ENCODE peak calls at places on chromosomes 13 and 19, in eight cellular contexts. One of them, this sample, is unnamed.
A peak's percentile ranks its signal among the peaks of the same experiment; 100 is the strongest.

GRCh38 chr19:18718846-18719458 is 35.5 kb downstream of the CRTC1 start:
- DNase-seq in astrocyte: no peak
- DNase-seq in CD8-positive, alpha-beta T cell: no peak
- DNase-seq in AG09309: no peak
- DNase-seq in PC-3: no peak
- DNase-seq in H1: no peak
- DNase-seq in fibroblast of pulmonary artery: no peak
- DNase-seq in right atrium auricular region: no peak
- DNase-seq in this sample: no peak

GRCh38 chr13:40087021-40088002 is 431.9 kb downstream of the COG6 start:
- DNase-seq in astrocyte: no peak
- DNase-seq in CD8-positive, alpha-beta T cell: no peak
- DNase-seq in AG09309: no peak
- DNase-seq in PC-3: peak; percentile 14
- DNase-seq in H1: no peak
- DNase-seq in fibroblast of pulmonary artery: no peak
- DNase-seq in right atrium auricular region: peak; percentile 42
- DNase-seq in this sample: peak; percentile 91

GRCh38 chr13:72168126-72168525 is 301.1 kb upstream of the DACH1 start:
- DNase-seq in astrocyte: no peak
- DNase-seq in CD8-positive, alpha-beta T cell: no peak
- DNase-seq in AG09309: no peak
- DNase-seq in PC-3: no peak
- DNase-seq in H1: no peak
- DNase-seq in fibroblast of pulmonary artery: no peak
- DNase-seq in right atrium auricular region: no peak
- DNase-seq in this sample: no peak

GRCh38 chr13:80226645-80227044 is 114.3 kb downstream of the SPRY2 start:
- DNase-seq in astrocyte: no peak
- DNase-seq in CD8-positive, alpha-beta T cell: no peak
- DNase-seq in AG09309: no peak
- DNase-seq in PC-3: no peak
- DNase-seq in H1: no peak
- DNase-seq in fibroblast of pulmonary artery: no peak
- DNase-seq in right atrium auricular region: no peak
- DNase-seq in this sample: no peak

GRCh38 chr13:29081036-29081435 is 260.9 kb downstream of the MTUS2 start:
- DNase-seq in astrocyte: no peak
- DNase-seq in CD8-positive, alpha-beta T cell: no peak
- DNase-seq in AG09309: no peak
- DNase-seq in PC-3: no peak
- DNase-seq in H1: no peak
- DNase-seq in fibroblast of pulmonary artery: no peak
- DNase-seq in right atrium auricular region: no peak
- DNase-seq in this sample: no peak

GRCh38 chr19:17947815-17948473 is 15.1 kb downstream of the CCDC124 start:
- DNase-seq in astrocyte: peak; percentile 59
- DNase-seq in CD8-positive, alpha-beta T cell: peak; percentile 95
- DNase-seq in AG09309: peak; percentile 46
- DNase-seq in PC-3: peak; percentile 95
- DNase-seq in H1: peak; percentile 87
- DNase-seq in fibroblast of pulmonary artery: peak; percentile 94
- DNase-seq in right atrium auricular region: peak; percentile 87
- DNase-seq in this sample: peak; percentile 90

GRCh38 chr19:48745208-48745995 is 1.3 kb downstream of the IZUMO1 start:
- DNase-seq in astrocyte: peak; percentile 31
- DNase-seq in CD8-positive, alpha-beta T cell: peak; percentile 58
- DNase-seq in AG09309: no peak
- DNase-seq in PC-3: peak; percentile 63
- DNase-seq in H1: no peak
- DNase-seq in fibroblast of pulmonary artery: peak; percentile 72
- DNase-seq in right atrium auricular region: peak; percentile 67
- DNase-seq in this sample: peak; percentile 74

GRCh38 chr13:28357247-28357825 is 137.6 kb downstream of the FLT1 start:
- DNase-seq in astrocyte: no peak
- DNase-seq in CD8-positive, alpha-beta T cell: no peak
- DNase-seq in AG09309: no peak
- DNase-seq in PC-3: peak; percentile 5
- DNase-seq in H1: no peak
- DNase-seq in fibroblast of pulmonary artery: no peak
- DNase-seq in right atrium auricular region: no peak
- DNase-seq in this sample: no peak

GRCh38 chr13:85997587-85997986 is 198.4 kb upstream of the SLITRK6 start:
- DNase-seq in astrocyte: no peak
- DNase-seq in CD8-positive, alpha-beta T cell: no peak
- DNase-seq in AG09309: no peak
- DNase-seq in PC-3: no peak
- DNase-seq in H1: no peak
- DNase-seq in fibroblast of pulmonary artery: peak; percentile 54
- DNase-seq in right atrium auricular region: no peak
- DNase-seq in this sample: peak; percentile 74

GRCh38 chr19:30719189-30719990 is 347.2 kb downstream of the ZNF536 start:
- DNase-seq in astrocyte: peak; percentile 8
- DNase-seq in CD8-positive, alpha-beta T cell: no peak
- DNase-seq in AG09309: no peak
- DNase-seq in PC-3: no peak
- DNase-seq in H1: no peak
- DNase-seq in fibroblast of pulmonary artery: peak; percentile 13
- DNase-seq in right atrium auricular region: peak; percentile 64
- DNase-seq in this sample: peak; percentile 23

GRCh38 chr13:27018230-27018875 is 153.3 kb downstream of the USP12 start:
- DNase-seq in astrocyte: no peak
- DNase-seq in CD8-positive, alpha-beta T cell: no peak
- DNase-seq in AG09309: no peak
- DNase-seq in PC-3: no peak
- DNase-seq in H1: no peak
- DNase-seq in fibroblast of pulmonary artery: no peak
- DNase-seq in right atrium auricular region: no peak
- DNase-seq in this sample: no peak

GRCh38 chr19:5560156-5560555 is 7.6 kb downstream of the TINCR start:
- DNase-seq in astrocyte: no peak
- DNase-seq in CD8-positive, alpha-beta T cell: no peak
- DNase-seq in AG09309: no peak
- DNase-seq in PC-3: no peak
- DNase-seq in H1: no peak
- DNase-seq in fibroblast of pulmonary artery: no peak
- DNase-seq in right atrium auricular region: no peak
- DNase-seq in this sample: no peak

GRCh38 chr19:5561559-5561958 is 6.2 kb downstream of the TINCR start:
- DNase-seq in astrocyte: no peak
- DNase-seq in CD8-positive, alpha-beta T cell: no peak
- DNase-seq in AG09309: no peak
- DNase-seq in PC-3: peak; percentile 55
- DNase-seq in H1: no peak
- DNase-seq in fibroblast of pulmonary artery: no peak
- DNase-seq in right atrium auricular region: no peak
- DNase-seq in this sample: no peak

GRCh38 chr19:5563008-5563431 is 4.7 kb downstream of the TINCR start:
- DNase-seq in astrocyte: no peak
- DNase-seq in CD8-positive, alpha-beta T cell: no peak
- DNase-seq in AG09309: no peak
- DNase-seq in PC-3: no peak
- DNase-seq in H1: no peak
- DNase-seq in fibroblast of pulmonary artery: no peak
- DNase-seq in right atrium auricular region: no peak
- DNase-seq in this sample: no peak

GRCh38 chr19:5563941-5564612 is 3.7 kb downstream of the TINCR start:
- DNase-seq in astrocyte: no peak
- DNase-seq in CD8-positive, alpha-beta T cell: no peak
- DNase-seq in AG09309: no peak
- DNase-seq in PC-3: peak; percentile 58
- DNase-seq in H1: no peak
- DNase-seq in fibroblast of pulmonary artery: peak; percentile 23
- DNase-seq in right atrium auricular region: no peak
- DNase-seq in this sample: peak; percentile 87

DNA sequence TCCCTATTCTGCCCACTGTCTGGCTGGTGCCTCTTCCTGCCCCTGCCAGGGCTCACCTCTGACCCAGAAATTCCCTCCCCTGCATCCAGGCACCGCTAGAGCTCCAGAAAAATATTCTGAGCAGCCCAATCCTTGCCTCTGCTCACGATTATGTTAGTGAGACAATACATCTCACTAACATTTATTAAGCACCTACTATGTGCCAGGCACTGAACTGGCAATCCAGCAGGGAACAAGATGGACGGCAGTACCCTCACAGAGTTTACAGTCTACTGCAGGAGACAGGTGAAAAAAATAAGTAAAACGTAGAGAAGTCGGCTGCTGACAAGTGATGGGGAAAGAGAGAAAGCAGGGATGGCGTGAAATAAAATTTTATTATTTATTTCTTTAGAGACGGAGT is 5.5 kb downstream of the TINCR start:
- DNase-seq in astrocyte: no peak
- DNase-seq in CD8-positive, alpha-beta T cell: no peak
- DNase-seq in AG09309: no peak
- DNase-seq in PC-3: no peak
- DNase-seq in H1: no peak
- DNase-seq in fibroblast of pulmonary artery: no peak
- DNase-seq in right atrium auricular region: no peak
- DNase-seq in this sample: no peak
- TF ChIP-seq CTCF in astrocyte: no peak
- TF ChIP-seq CTCF in CD8-positive, alpha-beta T cell: no peak
- TF ChIP-seq CTCF in AG09309: no peak
- TF ChIP-seq CTCF in PC-3: no peak
- TF ChIP-seq CTCF in H1: no peak
- TF ChIP-seq CTCF in fibroblast of pulmonary artery: no peak
- TF ChIP-seq CTCF in right atrium auricular region: no peak
- TF ChIP-seq CTCF in this sample: no peak

GRCh38 chr13:112005925-112006324 is 61.0 kb upstream of the SOX1 start:
- DNase-seq in astrocyte: no peak
- DNase-seq in CD8-positive, alpha-beta T cell: no peak
- DNase-seq in AG09309: no peak
- DNase-seq in PC-3: no peak
- DNase-seq in H1: no peak
- DNase-seq in fibroblast of pulmonary artery: no peak
- DNase-seq in right atrium auricular region: no peak
- DNase-seq in this sample: no peak

GRCh38 chr13:111999352-111999751 is 67.6 kb upstream of the SOX1 start:
- DNase-seq in astrocyte: no peak
- DNase-seq in CD8-positive, alpha-beta T cell: no peak
- DNase-seq in AG09309: no peak
- DNase-seq in PC-3: no peak
- DNase-seq in H1: no peak
- DNase-seq in fibroblast of pulmonary artery: no peak
- DNase-seq in right atrium auricular region: no peak
- DNase-seq in this sample: no peak

GRCh38 chr13:112001571-112001970 is 65.4 kb upstream of the SOX1 start:
- DNase-seq in astrocyte: no peak
- DNase-seq in CD8-positive, alpha-beta T cell: no peak
- DNase-seq in AG09309: no peak
- DNase-seq in PC-3: no peak
- DNase-seq in H1: no peak
- DNase-seq in fibroblast of pulmonary artery: no peak
- DNase-seq in right atrium auricular region: no peak
- DNase-seq in this sample: no peak

GRCh38 chr13:112000888-112001287 is 66.1 kb upstream of the SOX1 start:
- DNase-seq in astrocyte: no peak
- DNase-seq in CD8-positive, alpha-beta T cell: no peak
- DNase-seq in AG09309: no peak
- DNase-seq in PC-3: no peak
- DNase-seq in H1: no peak
- DNase-seq in fibroblast of pulmonary artery: no peak
- DNase-seq in right atrium auricular region: no peak
- DNase-seq in this sample: no peak
- H3K4me3 ChIP-seq in astrocyte: no peak overlapping the region
- H3K4me3 ChIP-seq in CD8-positive, alpha-beta T cell: no peak overlapping the region
- H3K4me3 ChIP-seq in AG09309: no peak overlapping the region
- H3K4me3 ChIP-seq in PC-3: no peak overlapping the region
- H3K4me3 ChIP-seq in H1: no peak overlapping the region
- H3K4me3 ChIP-seq in fibroblast of pulmonary artery: no peak overlapping the region
- H3K4me3 ChIP-seq in right atrium auricular region: no peak overlapping the region
- H3K4me3 ChIP-seq in this sample: no peak overlapping the region

GRCh38 chr19:46369817-46370216 is 22.9 kb downstream of the PPP5C start:
- DNase-seq in astrocyte: no peak
- DNase-seq in CD8-positive, alpha-beta T cell: no peak
- DNase-seq in AG09309: no peak
- DNase-seq in PC-3: peak; percentile 83
- DNase-seq in H1: no peak
- DNase-seq in fibroblast of pulmonary artery: no peak
- DNase-seq in right atrium auricular region: no peak
- DNase-seq in this sample: peak; percentile 95

GRCh38 chr19:46373573-46374359 is 26.9 kb downstream of the PPP5C start:
- DNase-seq in astrocyte: peak; percentile 55
- DNase-seq in CD8-positive, alpha-beta T cell: no peak
- DNase-seq in AG09309: no peak
- DNase-seq in PC-3: peak; percentile 95
- DNase-seq in H1: peak; percentile 62
- DNase-seq in fibroblast of pulmonary artery: peak; percentile 31
- DNase-seq in right atrium auricular region: no peak
- DNase-seq in this sample: peak; percentile 99

GRCh38 chr19:46374526-46375475 is 27.9 kb downstream of the PPP5C start:
- DNase-seq in astrocyte: no peak
- DNase-seq in CD8-positive, alpha-beta T cell: no peak
- DNase-seq in AG09309: no peak
- DNase-seq in PC-3: no peak
- DNase-seq in H1: no peak
- DNase-seq in fibroblast of pulmonary artery: no peak
- DNase-seq in right atrium auricular region: no peak
- DNase-seq in this sample: no peak

GRCh38 chr19:46371371-46371901 is 24.5 kb downstream of the PPP5C start:
- DNase-seq in astrocyte: no peak
- DNase-seq in CD8-positive, alpha-beta T cell: no peak
- DNase-seq in AG09309: no peak
- DNase-seq in PC-3: no peak
- DNase-seq in H1: no peak
- DNase-seq in fibroblast of pulmonary artery: peak; percentile 39
- DNase-seq in right atrium auricular region: no peak
- DNase-seq in this sample: peak; percentile 39

DNA sequence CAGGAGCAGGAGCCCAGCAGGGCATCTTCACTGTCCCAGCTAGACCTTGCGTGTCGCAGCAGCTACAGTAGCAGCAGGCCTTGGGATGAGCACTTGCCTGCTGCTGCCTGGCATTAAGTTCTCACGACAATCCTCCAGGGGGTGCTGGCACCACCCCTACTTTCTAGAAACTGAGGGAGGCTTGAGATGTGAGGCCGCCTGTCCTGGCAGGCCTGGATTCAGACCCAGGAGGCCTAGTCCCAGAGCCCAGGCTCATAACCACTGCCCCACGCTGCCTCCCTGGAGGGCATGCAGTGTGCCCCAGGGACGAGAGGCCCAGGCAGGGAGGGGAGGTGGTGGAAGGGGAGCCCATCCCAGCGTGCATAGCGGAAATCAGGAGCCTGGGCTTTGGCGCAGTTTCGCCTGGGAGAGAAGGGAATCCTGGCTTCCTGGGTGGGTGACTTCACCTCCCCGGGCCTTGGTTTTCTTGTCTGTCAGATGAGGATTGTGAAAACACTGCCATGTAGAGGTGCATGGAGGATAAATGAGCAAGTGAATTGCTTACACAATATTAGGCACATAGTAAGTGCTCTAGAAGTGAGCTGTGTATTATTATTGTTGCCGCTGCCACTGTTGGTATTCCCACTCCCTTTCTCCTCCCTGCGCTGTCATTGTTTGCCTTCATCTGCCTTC is 26.1 kb downstream of the PPP5C start:
- DNase-seq in astrocyte: peak; percentile 47
- DNase-seq in CD8-positive, alpha-beta T cell: no peak
- DNase-seq in AG09309: no peak
- DNase-seq in PC-3: peak; percentile 5
- DNase-seq in H1: no peak
- DNase-seq in fibroblast of pulmonary artery: peak; percentile 66
- DNase-seq in right atrium auricular region: no peak
- DNase-seq in this sample: peak; percentile 94
- TF ChIP-seq CTCF in astrocyte: peak; percentile 18
- TF ChIP-seq CTCF in CD8-positive, alpha-beta T cell: no peak
- TF ChIP-seq CTCF in AG09309: peak; percentile 6
- TF ChIP-seq CTCF in PC-3: peak; percentile 47
- TF ChIP-seq CTCF in H1: peak; percentile 64
- TF ChIP-seq CTCF in fibroblast of pulmonary artery: peak; percentile 38
- TF ChIP-seq CTCF in right atrium auricular region: no peak
- TF ChIP-seq CTCF in this sample: peak; percentile 55

GRCh38 chr19:34482380-34483250 is 1.1 kb downstream of the WTIP start:
- DNase-seq in astrocyte: peak; percentile 46
- DNase-seq in CD8-positive, alpha-beta T cell: no peak
- DNase-seq in AG09309: no peak
- DNase-seq in PC-3: no peak
- DNase-seq in H1: no peak
- DNase-seq in fibroblast of pulmonary artery: peak; percentile 46
- DNase-seq in right atrium auricular region: no peak
- DNase-seq in this sample: peak; percentile 51
- H3K4me3 ChIP-seq in astrocyte: peak overlapping the region; percentile 71
- H3K4me3 ChIP-seq in CD8-positive, alpha-beta T cell: no peak overlapping the region
- H3K4me3 ChIP-seq in AG09309: peak overlapping the region; percentile 95
- H3K4me3 ChIP-seq in PC-3: peak overlapping the region; percentile 62
- H3K4me3 ChIP-seq in H1: peak overlapping the region; percentile 68
- H3K4me3 ChIP-seq in fibroblast of pulmonary artery: peak overlapping the region; percentile 66
- H3K4me3 ChIP-seq in right atrium auricular region: peak overlapping the region; percentile 58
- H3K4me3 ChIP-seq in this sample: peak overlapping the region; percentile 59

This sample was measured in epithelial cell of esophagus.